ENCODE peak calls at places on chromosomes 6 and 20, in nine cellular contexts. One of them, this sample, is unnamed. For H3K27me3, the result is how much of the 10 kb centered on the place peaks cover.

GRCh38 chr20:46543033-46543432 is 7.4 kb downstream of the OCSTAMP start:
- DNase-seq in AG04450: no peak
- DNase-seq in GM23248: no peak
- DNase-seq in A673: no peak
- DNase-seq in brain microvascular endothelial cell: no peak
- DNase-seq in heart right ventricle: no peak
- DNase-seq in psoas muscle: no peak
- DNase-seq in ovary: no peak
- DNase-seq in cardiac muscle cell: no peak
- DNase-seq in this sample: no peak

GRCh38 chr6:148932208-148932607 is 185.4 kb downstream of the UST start:
- DNase-seq in ovary: no peak
- DNase-seq in AG04450: no peak
- DNase-seq in brain microvascular endothelial cell: no peak
- DNase-seq in A673: no peak
- DNase-seq in cardiac muscle cell: no peak
- DNase-seq in heart right ventricle: no peak
- DNase-seq in GM23248: no peak
- DNase-seq in psoas muscle: no peak
- DNase-seq in this sample: no peak

GRCh38 chr20:49276895-49277785 is 717 bp downstream of the ZNFX1 start:
- DNase-seq in cardiac muscle cell: no peak
- DNase-seq in psoas muscle: peak
- DNase-seq in A673: peak
- DNase-seq in AG04450: no peak
- DNase-seq in GM23248: peak
- DNase-seq in ovary: peak
- DNase-seq in heart right ventricle: peak
- DNase-seq in brain microvascular endothelial cell: no peak
- DNase-seq in this sample: no peak

GRCh38 chr20:62834967-62835730 is 18.3 kb downstream of the COL9A3 start:
- DNase-seq in ovary: peak
- DNase-seq in A673: no peak
- DNase-seq in cardiac muscle cell: no peak
- DNase-seq in GM23248: no peak
- DNase-seq in psoas muscle: no peak
- DNase-seq in AG04450: no peak
- DNase-seq in heart right ventricle: no peak
- DNase-seq in brain microvascular endothelial cell: no peak
- DNase-seq in this sample: no peak

GRCh38 chr6:164832410-164832809 is 477.0 kb downstream of the C6orf118 start:
- DNase-seq in A673: no peak
- DNase-seq in GM23248: no peak
- DNase-seq in cardiac muscle cell: no peak
- DNase-seq in psoas muscle: no peak
- DNase-seq in ovary: no peak
- DNase-seq in heart right ventricle: no peak
- DNase-seq in AG04450: no peak
- DNase-seq in brain microvascular endothelial cell: no peak
- DNase-seq in this sample: no peak

GRCh38 chr6:14035448-14035847 is 82.1 kb upstream of the CD83 start:
- DNase-seq in AG04450: peak
- DNase-seq in A673: no peak
- DNase-seq in GM23248: peak
- DNase-seq in ovary: no peak
- DNase-seq in brain microvascular endothelial cell: peak
- DNase-seq in heart right ventricle: no peak
- DNase-seq in cardiac muscle cell: peak
- DNase-seq in psoas muscle: no peak
- DNase-seq in this sample: peak

GRCh38 chr6:167350731-167351655 is 26.1 kb downstream of the TTLL2 start:
- DNase-seq in A673: peak
- DNase-seq in heart right ventricle: peak
- DNase-seq in psoas muscle: peak
- DNase-seq in ovary: peak
- DNase-seq in GM23248: peak
- DNase-seq in cardiac muscle cell: peak
- DNase-seq in brain microvascular endothelial cell: peak
- DNase-seq in AG04450: no peak
- DNase-seq in this sample: peak

GRCh38 chr6:162090734-162091133 is 636.8 kb downstream of the PRKN start:
- DNase-seq in AG04450: no peak
- DNase-seq in A673: no peak
- DNase-seq in psoas muscle: no peak
- DNase-seq in GM23248: peak
- DNase-seq in brain microvascular endothelial cell: peak
- DNase-seq in heart right ventricle: no peak
- DNase-seq in ovary: no peak
- DNase-seq in cardiac muscle cell: peak
- DNase-seq in this sample: peak

GRCh38 chr20:62887147-62887859 is 25.7 kb upstream of the TCFL5 start:
- DNase-seq in ovary: peak
- DNase-seq in AG04450: peak
- DNase-seq in heart right ventricle: peak
- DNase-seq in brain microvascular endothelial cell: peak
- DNase-seq in A673: peak
- DNase-seq in psoas muscle: peak
- DNase-seq in GM23248: peak
- DNase-seq in cardiac muscle cell: peak
- DNase-seq in this sample: no peak

GRCh38 chr6:163095401-163095800 is 319.1 kb upstream of the QKI start:
- DNase-seq in heart right ventricle: no peak
- DNase-seq in cardiac muscle cell: no peak
- DNase-seq in AG04450: no peak
- DNase-seq in ovary: no peak
- DNase-seq in GM23248: no peak
- DNase-seq in psoas muscle: no peak
- DNase-seq in A673: no peak
- DNase-seq in brain microvascular endothelial cell: no peak
- DNase-seq in this sample: no peak

GRCh38 chr6:161542581-161542980 is 268.7 kb upstream of the AGPAT4 start:
- DNase-seq in A673: no peak
- DNase-seq in GM23248: no peak
- DNase-seq in psoas muscle: no peak
- DNase-seq in cardiac muscle cell: no peak
- DNase-seq in ovary: no peak
- DNase-seq in AG04450: no peak
- DNase-seq in heart right ventricle: no peak
- DNase-seq in brain microvascular endothelial cell: no peak
- DNase-seq in this sample: no peak

DNA sequence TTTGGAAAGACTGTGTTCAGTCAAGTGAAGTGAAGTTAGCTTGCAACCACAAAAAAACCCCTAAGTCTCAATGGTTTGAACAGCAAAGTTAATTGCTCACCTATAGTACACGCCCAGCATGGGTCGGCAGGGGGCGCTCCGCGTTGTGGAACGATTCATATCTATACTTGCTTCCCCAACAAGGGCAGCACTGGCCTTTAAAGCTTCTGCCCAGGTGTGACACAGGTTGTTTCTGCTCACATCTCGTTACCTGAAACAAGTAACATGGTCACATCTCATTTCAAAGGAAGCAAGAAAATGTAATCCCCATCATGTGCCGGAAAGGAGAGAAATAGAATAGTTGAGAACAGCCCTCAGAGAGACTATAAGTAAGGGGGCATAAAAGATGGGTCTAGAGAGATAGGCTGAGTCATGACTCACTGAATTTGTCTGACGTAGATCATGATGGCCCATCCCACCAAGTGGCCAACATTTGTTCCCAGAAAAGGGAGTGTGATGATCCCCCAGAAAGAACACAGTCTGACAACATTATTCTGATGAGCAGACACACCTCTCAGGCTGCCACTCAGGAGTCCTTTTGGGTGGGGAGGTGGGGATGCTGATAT is 29.0 kb downstream of the HNF4A start:
- DNase-seq in cardiac muscle cell: peak
- DNase-seq in AG04450: peak
- DNase-seq in GM23248: peak
- DNase-seq in brain microvascular endothelial cell: peak
- DNase-seq in psoas muscle: peak
- DNase-seq in heart right ventricle: peak
- DNase-seq in ovary: peak
- DNase-seq in A673: peak
- DNase-seq in this sample: no peak
- H3K4me3 ChIP-seq in cardiac muscle cell: no peak
- H3K4me3 ChIP-seq in AG04450: no peak
- H3K4me3 ChIP-seq in GM23248: no peak
- H3K4me3 ChIP-seq in brain microvascular endothelial cell: no peak
- H3K4me3 ChIP-seq in psoas muscle: no peak
- H3K4me3 ChIP-seq in heart right ventricle: no peak
- H3K4me3 ChIP-seq in ovary: no peak
- H3K4me3 ChIP-seq in A673: no peak
- H3K4me3 ChIP-seq in this sample: no peak

GRCh38 chr6:53588816-53589509 is 44.1 kb upstream of the GCLC start:
- DNase-seq in brain microvascular endothelial cell: no peak
- DNase-seq in GM23248: no peak
- DNase-seq in psoas muscle: no peak
- DNase-seq in AG04450: no peak
- DNase-seq in ovary: no peak
- DNase-seq in heart right ventricle: no peak
- DNase-seq in cardiac muscle cell: no peak
- DNase-seq in A673: no peak
- DNase-seq in this sample: no peak
- H3K27me3 ChIP-seq in brain microvascular endothelial cell: under half
- H3K27me3 ChIP-seq in GM23248: under half
- H3K27me3 ChIP-seq in psoas muscle: under half
- H3K27me3 ChIP-seq in AG04450: under half
- H3K27me3 ChIP-seq in ovary: under half
- H3K27me3 ChIP-seq in heart right ventricle: under half
- H3K27me3 ChIP-seq in cardiac muscle cell: under half
- H3K27me3 ChIP-seq in A673: under half
- H3K27me3 ChIP-seq in this sample: under half

GRCh38 chr6:52994031-52994788 is 874 bp downstream of the GSTA4 start:
- DNase-seq in psoas muscle: peak
- DNase-seq in heart right ventricle: peak
- DNase-seq in brain microvascular endothelial cell: peak
- DNase-seq in A673: peak
- DNase-seq in ovary: peak
- DNase-seq in cardiac muscle cell: peak
- DNase-seq in GM23248: peak
- DNase-seq in AG04450: no peak
- DNase-seq in this sample: no peak

GRCh38 chr6:52994789-52995078 is 350 bp downstream of the GSTA4 start:
- DNase-seq in cardiac muscle cell: no peak
- DNase-seq in brain microvascular endothelial cell: no peak
- DNase-seq in ovary: peak
- DNase-seq in GM23248: no peak
- DNase-seq in A673: peak
- DNase-seq in AG04450: no peak
- DNase-seq in psoas muscle: peak
- DNase-seq in heart right ventricle: peak
- DNase-seq in this sample: no peak

GRCh38 chr6:52990342-52990741 is 4.7 kb downstream of the GSTA4 start:
- DNase-seq in ovary: no peak
- DNase-seq in A673: no peak
- DNase-seq in cardiac muscle cell: no peak
- DNase-seq in brain microvascular endothelial cell: no peak
- DNase-seq in psoas muscle: no peak
- DNase-seq in AG04450: no peak
- DNase-seq in heart right ventricle: no peak
- DNase-seq in GM23248: peak
- DNase-seq in this sample: no peak

GRCh38 chr6:52993461-52993860 is 1.6 kb downstream of the GSTA4 start:
- DNase-seq in heart right ventricle: no peak
- DNase-seq in GM23248: peak
- DNase-seq in psoas muscle: no peak
- DNase-seq in A673: no peak
- DNase-seq in cardiac muscle cell: peak
- DNase-seq in AG04450: no peak
- DNase-seq in ovary: no peak
- DNase-seq in brain microvascular endothelial cell: no peak
- DNase-seq in this sample: no peak

GRCh38 chr6:52992980-52993379 is 2.1 kb downstream of the GSTA4 start:
- DNase-seq in A673: no peak
- DNase-seq in brain microvascular endothelial cell: no peak
- DNase-seq in ovary: no peak
- DNase-seq in psoas muscle: no peak
- DNase-seq in cardiac muscle cell: peak
- DNase-seq in AG04450: no peak
- DNase-seq in heart right ventricle: no peak
- DNase-seq in GM23248: peak
- DNase-seq in this sample: no peak
- H3K4me3 ChIP-seq in A673: peak
- H3K4me3 ChIP-seq in brain microvascular endothelial cell: no peak
- H3K4me3 ChIP-seq in ovary: no peak
- H3K4me3 ChIP-seq in psoas muscle: peak
- H3K4me3 ChIP-seq in cardiac muscle cell: no peak
- H3K4me3 ChIP-seq in AG04450: peak
- H3K4me3 ChIP-seq in heart right ventricle: peak
- H3K4me3 ChIP-seq in GM23248: peak
- H3K4me3 ChIP-seq in this sample: no peak

GRCh38 chr6:79665725-79666551 is 34.8 kb downstream of the SH3BGRL2 start:
- DNase-seq in GM23248: no peak
- DNase-seq in cardiac muscle cell: no peak
- DNase-seq in psoas muscle: no peak
- DNase-seq in AG04450: no peak
- DNase-seq in ovary: no peak
- DNase-seq in brain microvascular endothelial cell: no peak
- DNase-seq in A673: no peak
- DNase-seq in heart right ventricle: no peak
- DNase-seq in this sample: no peak
- H3K27me3 ChIP-seq in GM23248: under half
- H3K27me3 ChIP-seq in cardiac muscle cell: under half
- H3K27me3 ChIP-seq in psoas muscle: under half
- H3K27me3 ChIP-seq in AG04450: under half
- H3K27me3 ChIP-seq in ovary: under half
- H3K27me3 ChIP-seq in brain microvascular endothelial cell: under half
- H3K27me3 ChIP-seq in A673: under half
- H3K27me3 ChIP-seq in heart right ventricle: under half
- H3K27me3 ChIP-seq in this sample: under half

GRCh38 chr20:57618766-57619052 is 1.5 kb downstream of the ZBP1 start:
- DNase-seq in cardiac muscle cell: no peak
- DNase-seq in AG04450: no peak
- DNase-seq in heart right ventricle: no peak
- DNase-seq in GM23248: no peak
- DNase-seq in brain microvascular endothelial cell: no peak
- DNase-seq in psoas muscle: no peak
- DNase-seq in ovary: no peak
- DNase-seq in A673: no peak
- DNase-seq in this sample: no peak

GRCh38 chr20:57621426-57622200 is 1.4 kb upstream of the ZBP1 start:
- DNase-seq in heart right ventricle: no peak
- DNase-seq in ovary: no peak
- DNase-seq in AG04450: no peak
- DNase-seq in GM23248: peak
- DNase-seq in psoas muscle: no peak
- DNase-seq in brain microvascular endothelial cell: no peak
- DNase-seq in cardiac muscle cell: no peak
- DNase-seq in A673: no peak
- DNase-seq in this sample: no peak

GRCh38 chr20:57620999-57621398 is 773 bp upstream of the ZBP1 start:
- DNase-seq in cardiac muscle cell: no peak
- DNase-seq in GM23248: no peak
- DNase-seq in psoas muscle: no peak
- DNase-seq in AG04450: no peak
- DNase-seq in heart right ventricle: no peak
- DNase-seq in brain microvascular endothelial cell: no peak
- DNase-seq in A673: no peak
- DNase-seq in ovary: no peak
- DNase-seq in this sample: no peak

GRCh38 chr20:57619053-57619831 is 984 bp downstream of the ZBP1 start:
- DNase-seq in brain microvascular endothelial cell: no peak
- DNase-seq in cardiac muscle cell: no peak
- DNase-seq in GM23248: no peak
- DNase-seq in psoas muscle: peak
- DNase-seq in AG04450: no peak
- DNase-seq in heart right ventricle: no peak
- DNase-seq in A673: no peak
- DNase-seq in ovary: no peak
- DNase-seq in this sample: no peak

GRCh38 chr20:57620274-57620990 is at the start of gene ZBP1:
- DNase-seq in cardiac muscle cell: no peak
- DNase-seq in ovary: no peak
- DNase-seq in AG04450: no peak
- DNase-seq in heart right ventricle: no peak
- DNase-seq in psoas muscle: no peak
- DNase-seq in GM23248: no peak
- DNase-seq in brain microvascular endothelial cell: no peak
- DNase-seq in A673: no peak
- DNase-seq in this sample: no peak
- H3K4me3 ChIP-seq in cardiac muscle cell: no peak
- H3K4me3 ChIP-seq in ovary: no peak
- H3K4me3 ChIP-seq in AG04450: no peak
- H3K4me3 ChIP-seq in heart right ventricle: no peak
- H3K4me3 ChIP-seq in psoas muscle: no peak
- H3K4me3 ChIP-seq in GM23248: no peak
- H3K4me3 ChIP-seq in brain microvascular endothelial cell: no peak
- H3K4me3 ChIP-seq in A673: no peak
- H3K4me3 ChIP-seq in this sample: no peak